ENCODE peak calls at places on chromosome 20, in nine cellular contexts. P, X, C, U, T, M, I, E and D are unnamed samples.

GRCh38 chr20:43894531-43894930 is 20.1 kb upstream of the TOX2 start:
- DNase-seq in P (no peak), X (peak), C (no peak), U (no peak), T (no peak), M (no peak), I (no peak), E (no peak), D (no peak)

GRCh38 chr20:63497946-63498935 is 642 bp downstream of the EEF1A2 start:
- DNase-seq in P (peak), X (peak), C (peak), U (no peak), T (no peak), M (no peak), I (no peak), E (no peak), D (no peak)

GRCh38 chr20:37938181-37938775 is 35.4 kb downstream of the VSTM2L start:
- DNase-seq in P (no peak), X (no peak), C (peak), U (no peak), T (no peak), M (no peak), I (peak), E (no peak), D (no peak)

GRCh38 chr20:19079536-19080299 is 132.7 kb upstream of the SLC24A3 start:
- DNase-seq in P (no peak), X (no peak), C (no peak), U (peak), T (peak), M (no peak), I (no peak), E (no peak), D (no peak)

GRCh38 chr20:25286917-25287316 is 39.0 kb downstream of the PYGB start:
- DNase-seq in P (peak), X (no peak), C (peak), U (no peak), T (no peak), M (peak), I (peak), E (peak), D (no peak)

GRCh38 chr20:61683721-61684120 is 382.0 kb downstream of the TAF4 start:
- DNase-seq in P (no peak), X (peak), C (no peak), U (no peak), T (no peak), M (no peak), I (no peak), E (no peak), D (no peak)

GRCh38 chr20:39429716-39430115 is 467.6 kb downstream of the DHX35 start:
- DNase-seq in P (no peak), X (no peak), C (no peak), U (no peak), T (no peak), M (no peak), I (no peak), E (no peak), D (no peak)

GRCh38 chr20:19688031-19688806 is 69.8 kb upstream of the RIN2 start:
- DNase-seq in P (peak), X (peak), C (peak), U (peak), T (peak), M (peak), I (peak), E (no peak), D (peak)

GRCh38 chr20:54063998-54064676 is 6.3 kb downstream of the BCAS1 start:
- DNase-seq in P (no peak), X (no peak), C (no peak), U (no peak), T (no peak), M (no peak), I (no peak), E (no peak), D (no peak)

GRCh38 chr20:61959301-61959700 is 106.4 kb downstream of the TAF4 start:
- DNase-seq in P (no peak), X (no peak), C (peak), U (no peak), T (no peak), M (peak), I (peak), E (peak), D (no peak)

GRCh38 chr20:8457978-8458377 is 325.9 kb downstream of the PLCB1 start:
- DNase-seq in P (no peak), X (no peak), C (no peak), U (no peak), T (no peak), M (no peak), I (no peak), E (no peak), D (no peak)

GRCh38 chr20:8309638-8310037 is 177.6 kb downstream of the PLCB1 start:
- DNase-seq in P (no peak), X (peak), C (no peak), U (peak), T (peak), M (no peak), I (no peak), E (no peak), D (no peak)

GRCh38 chr20:44157061-44157460 is 29.9 kb downstream of the JPH2 start:
- DNase-seq in P (no peak), X (no peak), C (no peak), U (no peak), T (no peak), M (no peak), I (no peak), E (no peak), D (no peak)

GRCh38 chr20:7742479-7742878 is 197.8 kb downstream of the HAO1 start:
- DNase-seq in P (no peak), X (peak), C (no peak), U (peak), T (peak), M (no peak), I (no peak), E (no peak), D (no peak)

GRCh38 chr20:42018979-42019378 is 400.8 kb upstream of the CHD6 start:
- DNase-seq in P (no peak), X (no peak), C (no peak), U (no peak), T (no peak), M (no peak), I (no peak), E (no peak), D (no peak)

GRCh38 chr20:33305591-33306057 is 22.6 kb downstream of the BPIFB1 start:
- DNase-seq in P (no peak), X (no peak), C (no peak), U (peak), T (peak), M (no peak), I (no peak), E (no peak), D (no peak)

GRCh38 chr20:56202493-56203077 is 45.9 kb upstream of the MC3R start:
- DNase-seq in P (no peak), X (no peak), C (no peak), U (peak), T (peak), M (no peak), I (no peak), E (no peak), D (no peak)

GRCh38 chr20:20247234-20247633 is 120.7 kb upstream of the INSM1 start:
- DNase-seq in P (no peak), X (no peak), C (no peak), U (no peak), T (no peak), M (no peak), I (no peak), E (no peak), D (no peak)

GRCh38 chr20:62637110-62637509 is 5.2 kb upstream of the SLCO4A1 start:
- DNase-seq in P (no peak), X (no peak), C (no peak), U (no peak), T (no peak), M (no peak), I (no peak), E (no peak), D (no peak)

GRCh38 chr20:41553142-41553879 is 64.9 kb downstream of the CHD6 start:
- DNase-seq in P (no peak), X (no peak), C (no peak), U (no peak), T (no peak), M (no peak), I (no peak), E (no peak), D (no peak)

GRCh38 chr20:10093087-10093591 is 58.4 kb downstream of the ANKEF1 start:
- DNase-seq in P (no peak), X (peak), C (no peak), U (peak), T (peak), M (no peak), I (no peak), E (no peak), D (peak)

GRCh38 chr20:34624628-34625027 is 52.3 kb downstream of the PIGU start:
- DNase-seq in P (no peak), X (no peak), C (no peak), U (no peak), T (no peak), M (no peak), I (no peak), E (no peak), D (no peak)

GRCh38 chr20:10090588-10091166 is 55.9 kb downstream of the ANKEF1 start:
- DNase-seq in P (no peak), X (peak), C (peak), U (peak), T (peak), M (peak), I (no peak), E (no peak), D (peak)

GRCh38 chr20:47487175-47487917 is 14.3 kb upstream of the NCOA3 start:
- DNase-seq in P (no peak), X (peak), C (no peak), U (peak), T (peak), M (no peak), I (peak), E (peak), D (no peak)

GRCh38 chr20:14997791-14998190 is 660.4 kb upstream of the FLRT3 start:
- DNase-seq in P (no peak), X (peak), C (no peak), U (peak), T (peak), M (no peak), I (no peak), E (no peak), D (no peak)

GRCh38 chr20:62924567-62925419 is 1.5 kb downstream of the DIDO1 start:
- DNase-seq in P (no peak), X (peak), C (no peak), U (peak), T (peak), M (no peak), I (no peak), E (no peak), D (no peak)

GRCh38 chr20:47073766-47074475 is 179.3 kb downstream of the EYA2 start:
- DNase-seq in P (no peak), X (no peak), C (no peak), U (no peak), T (no peak), M (no peak), I (no peak), E (no peak), D (no peak)

GRCh38 chr20:20480689-20481088 is 112.8 kb downstream of the INSM1 start:
- DNase-seq in P (no peak), X (peak), C (no peak), U (peak), T (peak), M (no peak), I (no peak), E (no peak), D (peak)

DNA sequence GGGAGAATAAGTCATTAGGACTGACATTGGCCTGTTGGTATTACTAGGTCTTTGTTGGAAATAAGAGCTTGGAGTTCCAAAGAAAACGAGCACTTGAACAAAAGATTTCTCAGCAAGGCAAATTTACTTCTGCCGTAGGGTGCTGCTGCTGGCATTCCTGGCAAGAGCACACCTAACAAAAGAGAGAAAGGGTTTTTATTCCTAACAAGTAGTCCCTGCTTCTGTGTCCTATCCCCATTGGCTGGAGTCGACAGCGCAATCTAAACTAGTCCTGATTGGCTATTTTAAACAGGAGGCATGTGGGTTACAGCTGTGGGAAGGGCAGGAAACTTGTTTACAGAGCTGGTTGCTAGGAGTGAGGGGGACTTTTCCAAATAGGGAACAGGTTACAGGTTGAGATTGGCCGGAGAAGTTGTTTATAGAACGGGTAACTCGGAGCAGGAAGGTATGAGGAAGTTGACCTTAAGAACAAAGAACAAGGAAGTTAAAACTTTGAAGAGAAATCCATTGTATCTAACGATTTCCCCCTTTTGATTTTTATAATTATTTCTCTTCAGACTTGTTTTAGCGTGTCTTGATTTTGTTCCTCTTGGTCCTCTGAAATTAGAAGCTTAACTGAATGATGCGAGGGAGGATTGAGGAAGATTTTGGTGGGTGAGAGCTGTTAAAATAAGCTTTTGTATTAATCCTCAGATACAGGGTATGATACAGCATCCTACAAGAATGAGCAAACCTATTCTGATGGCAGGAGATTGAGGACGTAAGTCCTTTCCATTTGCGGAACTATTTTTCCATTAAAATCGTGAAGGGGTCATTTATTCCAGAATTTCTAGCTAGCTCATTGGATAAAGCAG is 3.4 kb upstream of the ZNFX1 start:
- DNase-seq in P (no peak), X (peak), C (no peak), U (no peak), T (peak), M (no peak), I (no peak), E (no peak), D (no peak)
- H3K4me3 ChIP-seq in P (peak), X (peak), C (peak), U (peak), T (no peak), M (no peak), I (no peak), E (peak), D (peak)

GRCh38 chr20:1509237-1509636 is 18.0 kb upstream of the SIRPB2 start:
- DNase-seq in P (no peak), X (peak), C (no peak), U (peak), T (peak), M (no peak), I (no peak), E (no peak), D (no peak)
- TF ChIP-seq CTCF in P (peak), X (peak), C (peak), U (peak), T (peak), M (no peak), I (no peak), E (peak), D (peak)

GRCh38 chr20:58893355-58894151 is 41.0 kb downstream of the GNAS start:
- DNase-seq in P (no peak), X (peak), C (no peak), U (no peak), T (no peak), M (no peak), I (no peak), E (no peak), D (no peak)

GRCh38 chr20:58894652-58895051 is 42.1 kb downstream of the GNAS start:
- DNase-seq in P (no peak), X (no peak), C (no peak), U (no peak), T (no peak), M (no peak), I (no peak), E (no peak), D (no peak)

GRCh38 chr20:58895796-58896180 is 43.3 kb downstream of the GNAS start:
- DNase-seq in P (no peak), X (no peak), C (no peak), U (no peak), T (no peak), M (no peak), I (no peak), E (no peak), D (no peak)

GRCh38 chr20:58896820-58897219 is 44.3 kb downstream of the GNAS start:
- DNase-seq in P (no peak), X (no peak), C (no peak), U (no peak), T (no peak), M (no peak), I (no peak), E (no peak), D (no peak)

GRCh38 chr20:58895099-58895795 is 42.7 kb downstream of the GNAS start:
- DNase-seq in P (no peak), X (no peak), C (no peak), U (no peak), T (no peak), M (no peak), I (no peak), E (no peak), D (no peak)
- H3K4me3 ChIP-seq in P (peak), X (peak), C (peak), U (peak), T (no peak), M (no peak), I (peak), E (peak), D (peak)

DNA sequence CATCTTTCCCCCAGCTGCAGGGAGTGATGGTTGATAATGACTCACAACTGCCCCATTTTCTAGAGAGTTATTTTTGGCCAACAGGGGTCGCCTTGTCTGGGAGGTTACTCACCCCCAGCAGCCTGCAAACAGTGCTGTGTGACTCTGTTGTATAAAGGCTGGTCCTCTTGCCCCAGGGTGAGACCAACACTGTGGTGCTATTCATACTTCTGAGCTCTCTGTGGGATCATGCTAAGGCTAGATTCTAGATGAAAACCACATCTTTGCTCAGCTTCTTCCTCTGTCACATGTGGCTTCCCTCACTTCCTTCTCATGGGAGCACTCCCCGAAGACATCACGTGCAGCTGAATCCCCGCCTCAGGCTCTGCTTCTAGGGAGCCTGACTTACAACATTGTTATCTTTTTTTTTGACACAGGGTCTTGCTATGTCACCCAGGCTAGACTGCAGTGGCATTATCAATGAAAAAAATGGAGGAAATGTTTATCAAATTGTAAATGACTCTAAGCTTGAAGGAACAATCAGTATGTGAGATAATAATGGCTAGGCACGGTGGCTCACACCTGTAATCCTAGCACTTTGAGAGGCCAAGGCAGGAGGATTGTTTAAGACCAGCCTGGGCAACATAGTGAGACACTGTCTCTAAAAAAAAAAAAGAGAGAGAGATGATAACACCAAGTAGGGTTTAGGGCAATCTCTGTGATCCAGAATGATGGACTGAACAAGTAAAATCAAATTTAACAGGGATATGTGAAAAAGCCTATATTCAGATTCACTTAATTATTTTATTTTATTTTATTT is 55.7 kb upstream of the SLC23A2 start:
- DNase-seq in P (peak), X (peak), C (peak), U (peak), T (peak), M (no peak), I (peak), E (peak), D (no peak)
- TF ChIP-seq CTCF in P (peak), X (peak), C (peak), U (peak), T (peak), M (no peak), I (no peak), E (peak), D (no peak)